ENCODE peak calls at places on chromosomes 7 and 10, in five cellular contexts. B is HepG2, V is K562, E is GM12878, Q is H1. T is an unnamed sample.

GRCh38 chr10:132595850-132596249 is 58.3 kb downstream of the INPP5A start:
- DNase-seq in B (no peak), V (no peak), E (no peak), Q (no peak), T (no peak)

GRCh38 chr7:107185716-107186115 is 16.9 kb downstream of the HBP1 start:
- DNase-seq in B (no peak), V (no peak), E (no peak), Q (no peak), T (no peak)

GRCh38 chr10:12181065-12181775 is 14.5 kb downstream of the NUDT5 start:
- DNase-seq in B (no peak), V (no peak), E (peak), Q (no peak), T (no peak)

GRCh38 chr7:133481676-133482075 is 228.8 kb downstream of the EXOC4 start:
- DNase-seq in B (no peak), V (no peak), E (no peak), Q (no peak), T (no peak)

GRCh38 chr7:102410918-102411317 is 14.8 kb downstream of the PRKRIP1 start:
- DNase-seq in B (no peak), V (no peak), E (no peak), Q (no peak), T (no peak)

GRCh38 chr10:21769041-21769440 is 234.5 kb downstream of the DNAJC1 start:
- DNase-seq in B (no peak), V (no peak), E (no peak), Q (no peak), T (no peak)

GRCh38 chr10:50739618-50740350 is at the start of gene ASAH2B:
- DNase-seq in B (peak), V (peak), E (peak), Q (peak), T (peak)

GRCh38 chr7:123979876-123980275 is 53.0 kb downstream of the TMEM229A start:
- DNase-seq in B (no peak), V (no peak), E (no peak), Q (no peak), T (no peak)

GRCh38 chr7:132239422-132239994 is 336.8 kb downstream of the PLXNA4 start:
- DNase-seq in B (no peak), V (no peak), E (no peak), Q (no peak), T (no peak)

GRCh38 chr7:24466109-24466768 is 107.0 kb upstream of the PALS2 start:
- DNase-seq in B (peak), V (no peak), E (no peak), Q (no peak), T (peak)
- TF ChIP-seq HDAC2 in B (no peak), V (no peak), E (no peak), Q (no peak), T (no peak)

DNA sequence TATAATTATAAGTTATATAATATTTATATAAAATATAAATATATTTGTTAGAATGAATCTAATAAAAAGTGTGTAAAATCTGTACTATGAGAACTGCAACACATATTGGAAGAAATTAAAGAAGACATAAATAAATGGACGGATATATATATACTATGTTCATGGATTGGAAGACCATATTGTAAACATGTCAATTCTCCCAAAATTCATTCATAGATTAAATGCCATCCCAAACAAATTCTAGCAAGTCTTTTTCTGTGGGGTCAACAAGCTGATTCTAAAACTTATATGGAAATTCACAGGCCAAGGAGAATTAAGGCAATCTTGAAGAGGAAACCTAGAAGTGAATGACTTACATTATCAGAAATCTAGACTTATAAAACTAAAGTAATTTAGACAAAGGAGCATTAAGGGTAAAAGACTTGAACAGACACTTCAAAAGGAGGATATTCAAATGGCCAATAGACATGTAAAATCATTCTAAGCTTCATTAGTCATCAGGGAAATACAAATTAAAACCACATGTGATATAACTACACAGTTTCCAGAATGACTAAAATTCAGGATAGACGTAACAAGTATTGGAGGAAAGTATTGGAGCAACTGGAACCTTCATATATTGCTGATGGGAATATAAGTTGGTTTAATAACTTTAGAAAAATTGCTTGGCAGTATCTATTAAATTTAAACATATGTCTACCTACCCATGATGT is 225.9 kb downstream of the EMX2 start:
- DNase-seq in B (no peak), V (no peak), E (no peak), Q (no peak), T (no peak)
- TF ChIP-seq HDAC2 in B (no peak), V (no peak), E (no peak), Q (no peak), T (no peak)

GRCh38 chr7:1649751-1650326 is 20.2 kb upstream of the ELFN1 start:
- DNase-seq in B (no peak), V (no peak), E (no peak), Q (no peak), T (no peak)
- TF ChIP-seq HDAC2 in B (no peak), V (no peak), E (no peak), Q (no peak), T (no peak)

GRCh38 chr7:43583424-43584199 is 704 bp downstream of the STK17A start:
- DNase-seq in B (peak), V (no peak), E (no peak), Q (no peak), T (peak)
- TF ChIP-seq HDAC2 in B (no peak), V (no peak), E (no peak), Q (no peak), T (no peak)

GRCh38 chr7:108584211-108584610 is 14.5 kb downstream of the DNAJB9 start:
- DNase-seq in B (no peak), V (no peak), E (no peak), Q (no peak), T (no peak)
- TF ChIP-seq HDAC2 in B (no peak), V (no peak), E (no peak), Q (no peak), T (no peak)

DNA sequence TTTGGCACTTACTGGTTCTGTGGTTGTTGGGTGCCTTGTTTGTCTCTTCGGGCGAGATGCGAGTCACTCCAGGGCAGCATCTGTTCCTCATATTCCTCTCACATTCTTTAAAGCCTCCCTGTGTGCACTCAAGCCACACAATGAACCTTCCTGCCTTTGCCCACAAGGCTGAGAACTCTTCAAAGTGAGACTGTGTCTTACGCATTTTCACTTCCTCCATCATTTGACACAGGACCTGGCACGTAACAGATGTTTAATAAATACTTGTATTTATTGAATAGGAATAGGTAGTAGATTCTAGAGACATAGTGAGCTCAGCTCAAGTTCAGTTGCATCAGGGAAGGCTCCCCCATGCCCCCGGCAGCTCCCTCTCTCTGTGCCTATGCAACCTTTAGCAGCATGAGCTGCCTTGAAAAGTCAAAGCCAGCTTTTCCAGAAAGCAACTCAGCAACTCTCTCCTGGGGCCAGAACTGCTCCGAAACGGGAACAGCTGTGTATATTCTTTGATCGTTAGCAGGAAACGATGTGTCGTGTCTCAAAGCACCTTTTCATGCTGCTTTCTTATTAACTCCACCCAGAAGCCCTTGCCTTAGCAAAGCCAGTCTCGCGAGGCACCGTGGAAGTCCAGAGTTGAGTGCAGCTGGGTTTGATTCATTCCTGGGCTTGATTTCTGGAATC is 97.5 kb downstream of the PFKFB3 start:
- DNase-seq in B (no peak), V (no peak), E (peak), Q (no peak), T (no peak)
- TF ChIP-seq HDAC2 in B (no peak), V (no peak), E (no peak), Q (no peak), T (no peak)

T was measured in A549.